ENCODE peak calls at places on chromosomes 13 and 19, in six cellular contexts. One of them, this sample, is unnamed. For H3K27me3, the result is how much of the 10 kb centered on the place peaks cover.

GRCh38 chr13:20340136-20340758 is 108.1 kb upstream of the GJB6 start:
- DNase-seq in PC-3: no peak
- DNase-seq in kidney epithelial cell: no peak
- DNase-seq in psoas muscle: no peak
- DNase-seq in fibroblast of lung: no peak
- DNase-seq in right lobe of liver: no peak
- DNase-seq in this sample: no peak

GRCh38 chr13:64471916-64472315 is 2758.2 kb downstream of the PCDH9 start:
- DNase-seq in fibroblast of lung: peak
- DNase-seq in right lobe of liver: no peak
- DNase-seq in kidney epithelial cell: no peak
- DNase-seq in PC-3: peak
- DNase-seq in psoas muscle: no peak
- DNase-seq in this sample: no peak

GRCh38 chr13:61162636-61163035 is 253.0 kb downstream of the PCDH20 start:
- DNase-seq in kidney epithelial cell: no peak
- DNase-seq in psoas muscle: no peak
- DNase-seq in fibroblast of lung: peak
- DNase-seq in right lobe of liver: no peak
- DNase-seq in PC-3: peak
- DNase-seq in this sample: no peak

GRCh38 chr13:95099541-95099940 is 201.7 kb downstream of the ABCC4 start:
- DNase-seq in kidney epithelial cell: peak
- DNase-seq in fibroblast of lung: peak
- DNase-seq in right lobe of liver: no peak
- DNase-seq in psoas muscle: no peak
- DNase-seq in PC-3: peak
- DNase-seq in this sample: no peak

GRCh38 chr19:43591904-43592772 is 3.8 kb downstream of the IRGQ start:
- DNase-seq in fibroblast of lung: no peak
- DNase-seq in kidney epithelial cell: no peak
- DNase-seq in psoas muscle: no peak
- DNase-seq in right lobe of liver: no peak
- DNase-seq in PC-3: no peak
- DNase-seq in this sample: no peak

GRCh38 chr13:20636079-20636478 is 67.4 kb upstream of the IL17D start:
- DNase-seq in fibroblast of lung: no peak
- DNase-seq in PC-3: no peak
- DNase-seq in right lobe of liver: no peak
- DNase-seq in kidney epithelial cell: no peak
- DNase-seq in psoas muscle: no peak
- DNase-seq in this sample: no peak

GRCh38 chr13:41244555-41244954 is 18.8 kb downstream of the MTRF1 start:
- DNase-seq in right lobe of liver: no peak
- DNase-seq in PC-3: no peak
- DNase-seq in fibroblast of lung: no peak
- DNase-seq in kidney epithelial cell: no peak
- DNase-seq in psoas muscle: peak
- DNase-seq in this sample: no peak

GRCh38 chr19:52961981-52962380 is 700 bp downstream of the ZNF816 start:
- DNase-seq in fibroblast of lung: no peak
- DNase-seq in right lobe of liver: no peak
- DNase-seq in psoas muscle: no peak
- DNase-seq in PC-3: peak
- DNase-seq in kidney epithelial cell: no peak
- DNase-seq in this sample: no peak

GRCh38 chr13:44974056-44974798 is 15.0 kb downstream of the NUFIP1 start:
- DNase-seq in PC-3: no peak
- DNase-seq in fibroblast of lung: peak
- DNase-seq in right lobe of liver: no peak
- DNase-seq in kidney epithelial cell: no peak
- DNase-seq in psoas muscle: no peak
- DNase-seq in this sample: no peak

GRCh38 chr19:10719466-10719961 is 1.6 kb downstream of the DNM2 start:
- DNase-seq in psoas muscle: no peak
- DNase-seq in kidney epithelial cell: no peak
- DNase-seq in right lobe of liver: no peak
- DNase-seq in fibroblast of lung: no peak
- DNase-seq in PC-3: no peak
- DNase-seq in this sample: no peak
- H3K4me3 ChIP-seq in psoas muscle: peak
- H3K4me3 ChIP-seq in kidney epithelial cell: peak
- H3K4me3 ChIP-seq in right lobe of liver: peak
- H3K4me3 ChIP-seq in fibroblast of lung: peak
- H3K4me3 ChIP-seq in PC-3: peak
- H3K4me3 ChIP-seq in this sample: peak

GRCh38 chr13:99996177-99996705 is 14.7 kb downstream of the ZIC2 start:
- DNase-seq in PC-3: no peak
- DNase-seq in right lobe of liver: no peak
- DNase-seq in psoas muscle: no peak
- DNase-seq in kidney epithelial cell: no peak
- DNase-seq in fibroblast of lung: no peak
- DNase-seq in this sample: no peak
- H3K27me3 ChIP-seq in PC-3: half or more
- H3K27me3 ChIP-seq in right lobe of liver: under half
- H3K27me3 ChIP-seq in psoas muscle: under half
- H3K27me3 ChIP-seq in kidney epithelial cell: half or more
- H3K27me3 ChIP-seq in fibroblast of lung: half or more
- H3K27me3 ChIP-seq in this sample: under half

GRCh38 chr19:18770663-18771327 is 20.3 kb downstream of the COMP start:
- DNase-seq in kidney epithelial cell: no peak
- DNase-seq in PC-3: no peak
- DNase-seq in fibroblast of lung: no peak
- DNase-seq in psoas muscle: no peak
- DNase-seq in right lobe of liver: no peak
- DNase-seq in this sample: no peak

GRCh38 chr19:18772620-18773587 is 18.2 kb downstream of the COMP start:
- DNase-seq in PC-3: peak
- DNase-seq in psoas muscle: peak
- DNase-seq in right lobe of liver: no peak
- DNase-seq in fibroblast of lung: no peak
- DNase-seq in kidney epithelial cell: no peak
- DNase-seq in this sample: no peak

GRCh38 chr19:18773682-18774081 is 17.4 kb downstream of the COMP start:
- DNase-seq in kidney epithelial cell: no peak
- DNase-seq in psoas muscle: no peak
- DNase-seq in right lobe of liver: no peak
- DNase-seq in PC-3: no peak
- DNase-seq in fibroblast of lung: no peak
- DNase-seq in this sample: no peak

GRCh38 chr19:18769989-18770528 is 21.0 kb downstream of the COMP start:
- DNase-seq in fibroblast of lung: no peak
- DNase-seq in right lobe of liver: no peak
- DNase-seq in kidney epithelial cell: no peak
- DNase-seq in PC-3: no peak
- DNase-seq in psoas muscle: no peak
- DNase-seq in this sample: no peak

DNA sequence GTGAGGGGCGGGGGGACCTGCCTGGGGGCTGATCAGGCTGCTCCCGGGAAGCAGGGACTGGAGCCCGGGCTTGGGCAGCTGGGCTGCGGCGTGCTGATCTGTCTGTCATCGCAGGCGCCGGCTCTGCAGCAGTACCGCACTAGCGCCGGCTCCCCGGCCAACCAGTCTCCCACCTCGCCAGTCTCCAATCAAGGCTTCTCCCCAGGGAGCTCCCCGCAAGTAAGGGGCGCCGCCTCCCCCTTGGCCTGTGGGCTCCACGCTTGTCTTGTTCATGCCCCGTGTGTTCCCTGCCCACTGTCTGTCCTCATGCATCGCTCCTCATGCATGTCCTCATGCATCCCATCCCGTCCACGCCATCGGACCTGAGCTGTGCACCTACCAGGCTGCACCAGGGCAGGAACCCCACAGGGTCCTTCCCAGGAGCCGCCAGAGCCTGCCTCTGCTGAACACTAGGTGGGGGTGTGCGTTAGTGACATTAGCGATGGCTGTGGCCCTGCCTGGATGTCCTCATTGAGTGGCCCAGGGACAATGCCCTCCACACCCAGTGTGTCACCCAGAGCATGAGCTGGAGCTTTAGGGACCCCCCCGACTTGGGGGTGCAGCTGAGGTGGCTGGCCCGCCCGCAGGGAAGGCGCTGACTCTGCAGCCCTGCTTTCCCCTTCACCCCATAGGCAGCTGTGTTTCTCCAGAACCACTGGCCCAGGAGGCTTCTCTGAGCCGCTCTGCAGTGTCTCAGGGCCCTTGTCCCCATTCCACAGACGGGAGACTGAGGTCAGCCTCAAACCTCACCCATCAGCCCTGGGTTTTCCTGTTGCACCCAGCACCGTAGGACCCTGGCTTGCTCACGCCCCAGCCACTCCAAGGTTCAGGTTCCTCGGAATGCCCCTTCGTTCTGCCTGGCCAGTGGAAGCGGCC is 19.5 kb downstream of the COMP start:
- DNase-seq in kidney epithelial cell: no peak
- DNase-seq in PC-3: peak
- DNase-seq in psoas muscle: no peak
- DNase-seq in fibroblast of lung: no peak
- DNase-seq in right lobe of liver: no peak
- DNase-seq in this sample: no peak
- TF ChIP-seq CTCF in kidney epithelial cell: peak
- TF ChIP-seq CTCF in PC-3: peak
- TF ChIP-seq CTCF in psoas muscle: no peak
- TF ChIP-seq CTCF in fibroblast of lung: peak
- TF ChIP-seq CTCF in right lobe of liver: no peak
- TF ChIP-seq CTCF in this sample: peak

GRCh38 chr19:558770-559439 is 13.5 kb upstream of the BSG start:
- DNase-seq in PC-3: no peak
- DNase-seq in psoas muscle: no peak
- DNase-seq in right lobe of liver: peak
- DNase-seq in kidney epithelial cell: no peak
- DNase-seq in fibroblast of lung: no peak
- DNase-seq in this sample: no peak

GRCh38 chr19:555474-555808 is 11.6 kb downstream of the GZMM start:
- DNase-seq in right lobe of liver: no peak
- DNase-seq in PC-3: no peak
- DNase-seq in psoas muscle: no peak
- DNase-seq in fibroblast of lung: no peak
- DNase-seq in kidney epithelial cell: no peak
- DNase-seq in this sample: no peak

GRCh38 chr19:554817-555216 is 11.0 kb downstream of the GZMM start:
- DNase-seq in right lobe of liver: no peak
- DNase-seq in psoas muscle: no peak
- DNase-seq in kidney epithelial cell: no peak
- DNase-seq in fibroblast of lung: no peak
- DNase-seq in PC-3: no peak
- DNase-seq in this sample: no peak

DNA sequence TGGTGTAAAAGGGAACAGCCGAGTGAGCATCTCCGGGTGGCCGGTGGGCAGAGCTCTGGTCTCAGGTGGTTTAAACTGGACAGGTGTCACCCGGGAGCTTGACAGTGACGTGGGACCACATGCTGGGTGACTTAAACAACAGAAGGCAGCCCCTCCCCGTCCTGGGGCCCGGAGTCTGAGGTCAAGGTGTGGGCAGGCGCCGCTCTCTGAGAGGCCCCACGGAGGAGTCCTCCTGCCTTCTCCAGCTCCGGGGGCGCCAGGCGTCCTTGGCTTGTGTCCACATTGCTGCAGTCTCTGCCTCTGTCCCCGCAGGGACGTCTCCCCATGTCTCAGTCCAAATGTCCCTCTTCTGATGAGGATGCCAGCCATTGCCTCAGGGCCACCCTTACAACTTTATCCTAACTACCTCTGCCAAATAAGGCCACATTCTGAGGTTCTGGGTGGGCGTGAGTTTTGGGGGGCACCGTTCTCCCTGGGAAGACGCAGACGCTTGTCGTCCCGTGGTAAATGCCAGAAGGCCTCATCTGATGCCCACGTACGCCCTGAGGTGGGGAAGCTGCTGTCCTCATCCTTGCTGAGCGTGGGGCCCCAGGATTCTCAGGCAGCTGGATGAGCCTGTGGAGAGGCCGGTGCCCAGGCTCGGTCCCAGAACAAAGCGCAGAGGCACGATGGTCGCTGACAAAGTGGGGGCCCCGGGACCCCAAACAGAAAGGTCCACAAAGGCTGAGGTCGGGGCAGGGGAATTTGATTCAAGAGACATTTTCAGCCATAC is 12.9 kb downstream of the GZMM start:
- DNase-seq in PC-3: no peak
- DNase-seq in kidney epithelial cell: no peak
- DNase-seq in fibroblast of lung: no peak
- DNase-seq in psoas muscle: no peak
- DNase-seq in right lobe of liver: peak
- DNase-seq in this sample: no peak
- H3K4me3 ChIP-seq in PC-3: no peak
- H3K4me3 ChIP-seq in kidney epithelial cell: no peak
- H3K4me3 ChIP-seq in fibroblast of lung: no peak
- H3K4me3 ChIP-seq in psoas muscle: no peak
- H3K4me3 ChIP-seq in right lobe of liver: no peak
- H3K4me3 ChIP-seq in this sample: no peak

GRCh38 chr13:112101360-112101930 is 34.5 kb downstream of the SOX1 start:
- DNase-seq in psoas muscle: no peak
- DNase-seq in fibroblast of lung: no peak
- DNase-seq in right lobe of liver: no peak
- DNase-seq in PC-3: no peak
- DNase-seq in kidney epithelial cell: no peak
- DNase-seq in this sample: no peak
- H3K27me3 ChIP-seq in psoas muscle: under half
- H3K27me3 ChIP-seq in fibroblast of lung: under half
- H3K27me3 ChIP-seq in right lobe of liver: under half
- H3K27me3 ChIP-seq in PC-3: under half
- H3K27me3 ChIP-seq in kidney epithelial cell: under half
- H3K27me3 ChIP-seq in this sample: under half

GRCh38 chr13:109198585-109198984 is 569.2 kb downstream of the MYO16 start:
- DNase-seq in fibroblast of lung: peak
- DNase-seq in psoas muscle: no peak
- DNase-seq in kidney epithelial cell: no peak
- DNase-seq in right lobe of liver: no peak
- DNase-seq in PC-3: peak
- DNase-seq in this sample: no peak
- TF ChIP-seq CTCF in fibroblast of lung: no peak
- TF ChIP-seq CTCF in psoas muscle: no peak
- TF ChIP-seq CTCF in kidney epithelial cell: no peak
- TF ChIP-seq CTCF in right lobe of liver: no peak
- TF ChIP-seq CTCF in PC-3: no peak
- TF ChIP-seq CTCF in this sample: no peak

DNA sequence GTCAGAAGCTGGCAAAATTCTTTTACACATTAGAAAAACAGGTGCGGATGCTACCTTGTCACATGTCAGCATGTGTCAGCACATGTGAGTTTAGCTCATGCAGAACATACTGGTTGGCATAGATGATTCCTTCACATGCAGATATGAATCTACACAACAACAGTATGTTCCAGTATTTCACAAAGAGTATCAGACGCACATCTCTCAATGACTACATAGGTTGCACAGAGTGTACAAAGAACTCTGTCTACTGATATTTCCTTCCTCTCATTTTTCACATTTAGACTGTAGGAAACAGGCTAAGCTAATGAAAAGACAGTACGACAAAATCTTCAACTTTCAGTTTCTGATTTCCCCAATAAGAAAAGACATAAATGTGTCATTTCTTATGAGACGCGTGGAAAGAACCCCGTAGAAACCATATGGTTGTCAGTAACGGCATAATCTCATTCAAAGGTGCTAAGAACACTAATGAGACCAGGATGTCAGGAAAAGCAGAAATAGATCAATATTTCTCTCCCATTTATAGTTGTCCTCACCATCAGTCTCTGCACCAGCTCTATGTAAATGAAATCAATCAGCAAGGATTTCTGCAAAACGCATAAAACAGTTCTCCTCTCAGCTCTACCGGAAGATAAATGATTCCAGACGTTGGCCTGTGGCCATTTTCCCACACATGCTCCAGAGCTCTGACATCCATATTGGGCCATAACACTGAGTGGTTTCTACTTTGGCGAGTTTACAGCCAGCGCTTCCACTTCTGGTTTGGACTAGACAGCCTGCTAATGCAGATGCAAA is 81.2 kb downstream of the STARD13 start:
- DNase-seq in psoas muscle: peak
- DNase-seq in PC-3: no peak
- DNase-seq in fibroblast of lung: peak
- DNase-seq in right lobe of liver: no peak
- DNase-seq in kidney epithelial cell: no peak
- DNase-seq in this sample: peak
- H3K4me3 ChIP-seq in psoas muscle: peak
- H3K4me3 ChIP-seq in PC-3: no peak
- H3K4me3 ChIP-seq in fibroblast of lung: peak
- H3K4me3 ChIP-seq in right lobe of liver: no peak
- H3K4me3 ChIP-seq in kidney epithelial cell: no peak
- H3K4me3 ChIP-seq in this sample: peak